ENCODE peak calls at places on chromosome 15, in nine cellular contexts. One of them, this sample, is unnamed. For H3K36me3, the result is how much of the 10 kb centered on the place peaks cover.

GRCh38 chr15:101358895-101359294 is 63.8 kb upstream of the SNRPA1 start:
- DNase-seq in psoas muscle: no peak
- DNase-seq in tibial nerve: no peak
- DNase-seq in fibroblast of lung: peak
- DNase-seq in endothelial cell of umbilical vein: no peak
- DNase-seq in ovary: no peak
- DNase-seq in BE2C: no peak
- DNase-seq in adrenal gland: no peak
- DNase-seq in PC-3: no peak
- DNase-seq in this sample: peak

GRCh38 chr15:62612183-62612733 is 430.3 kb upstream of the TPM1 start:
- DNase-seq in fibroblast of lung: no peak
- DNase-seq in psoas muscle: no peak
- DNase-seq in adrenal gland: no peak
- DNase-seq in PC-3: no peak
- DNase-seq in BE2C: no peak
- DNase-seq in ovary: no peak
- DNase-seq in tibial nerve: no peak
- DNase-seq in endothelial cell of umbilical vein: no peak
- DNase-seq in this sample: no peak

GRCh38 chr15:63372018-63372705 is 9.5 kb downstream of the CA12 start:
- DNase-seq in ovary: no peak
- DNase-seq in BE2C: no peak
- DNase-seq in adrenal gland: no peak
- DNase-seq in PC-3: peak
- DNase-seq in tibial nerve: peak
- DNase-seq in fibroblast of lung: peak
- DNase-seq in endothelial cell of umbilical vein: peak
- DNase-seq in psoas muscle: peak
- DNase-seq in this sample: peak

GRCh38 chr15:32936283-32936918 is 218.6 kb downstream of the GREM1 start:
- DNase-seq in fibroblast of lung: peak
- DNase-seq in PC-3: peak
- DNase-seq in psoas muscle: no peak
- DNase-seq in endothelial cell of umbilical vein: peak
- DNase-seq in adrenal gland: no peak
- DNase-seq in tibial nerve: peak
- DNase-seq in BE2C: no peak
- DNase-seq in ovary: no peak
- DNase-seq in this sample: peak

GRCh38 chr15:98401029-98401428 is 247.3 kb upstream of the IGF1R start:
- DNase-seq in fibroblast of lung: no peak
- DNase-seq in BE2C: no peak
- DNase-seq in tibial nerve: peak
- DNase-seq in adrenal gland: peak
- DNase-seq in ovary: no peak
- DNase-seq in endothelial cell of umbilical vein: no peak
- DNase-seq in PC-3: no peak
- DNase-seq in psoas muscle: peak
- DNase-seq in this sample: no peak

GRCh38 chr15:45657769-45658545 is 23.1 kb downstream of the SQOR start:
- DNase-seq in ovary: no peak
- DNase-seq in BE2C: no peak
- DNase-seq in tibial nerve: no peak
- DNase-seq in adrenal gland: no peak
- DNase-seq in psoas muscle: no peak
- DNase-seq in endothelial cell of umbilical vein: no peak
- DNase-seq in PC-3: no peak
- DNase-seq in fibroblast of lung: no peak
- DNase-seq in this sample: no peak

GRCh38 chr15:101642361-101642760 is 9.8 kb downstream of the TM2D3 start:
- DNase-seq in ovary: no peak
- DNase-seq in BE2C: peak
- DNase-seq in endothelial cell of umbilical vein: peak
- DNase-seq in tibial nerve: no peak
- DNase-seq in adrenal gland: no peak
- DNase-seq in PC-3: no peak
- DNase-seq in fibroblast of lung: no peak
- DNase-seq in psoas muscle: no peak
- DNase-seq in this sample: no peak

GRCh38 chr15:55917881-55918296 is 75.5 kb downstream of the NEDD4 start:
- DNase-seq in tibial nerve: no peak
- DNase-seq in fibroblast of lung: peak
- DNase-seq in endothelial cell of umbilical vein: peak
- DNase-seq in psoas muscle: no peak
- DNase-seq in ovary: no peak
- DNase-seq in PC-3: peak
- DNase-seq in BE2C: peak
- DNase-seq in adrenal gland: peak
- DNase-seq in this sample: peak

DNA sequence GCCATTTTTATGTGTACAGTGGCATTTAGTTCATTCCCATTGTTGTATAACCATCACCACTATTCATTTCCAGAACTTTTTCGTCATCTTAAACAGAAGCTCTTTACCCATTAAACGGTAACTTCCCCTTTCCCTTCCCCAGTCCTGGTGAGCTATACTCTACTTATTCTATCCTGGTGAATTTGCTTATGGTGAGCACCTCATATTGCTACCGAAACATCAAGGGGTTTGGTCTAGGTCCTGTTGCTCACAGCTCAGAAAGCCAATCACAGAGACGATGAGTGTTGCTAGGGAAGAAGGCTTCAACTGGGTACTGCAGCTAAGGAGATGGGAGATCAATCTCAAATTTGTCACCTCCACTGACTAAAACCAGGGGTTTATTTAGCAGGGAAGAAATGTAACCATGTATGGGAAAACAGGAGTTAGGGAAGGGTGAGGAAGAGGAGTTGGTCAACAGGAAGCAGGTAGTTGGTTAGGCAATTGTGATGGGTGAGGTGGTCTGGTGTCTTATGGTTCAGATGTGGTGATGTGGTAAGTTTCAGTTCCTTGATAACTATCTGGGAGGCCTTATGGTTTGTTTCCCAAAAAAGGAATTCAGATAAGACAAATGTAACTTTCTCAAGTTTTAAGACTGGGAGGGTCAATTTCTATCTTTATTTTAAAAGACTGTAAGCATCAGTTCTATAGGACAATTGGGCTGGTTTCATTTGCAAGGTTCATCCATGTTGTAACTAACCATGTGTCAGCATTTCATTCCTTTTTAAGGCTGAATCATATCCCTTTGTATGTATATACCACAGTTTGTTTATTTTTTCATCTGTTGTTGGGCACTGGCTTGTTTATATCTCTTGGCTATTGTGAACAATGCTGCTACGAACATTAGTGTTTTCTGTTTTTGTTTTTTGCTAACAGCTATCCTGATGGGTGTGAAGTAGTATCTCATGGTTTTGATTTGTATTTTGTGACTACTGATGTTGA is 24.3 kb downstream of the ARHGAP11B start:
- DNase-seq in BE2C: no peak
- DNase-seq in ovary: no peak
- DNase-seq in PC-3: no peak
- DNase-seq in psoas muscle: no peak
- DNase-seq in fibroblast of lung: no peak
- DNase-seq in tibial nerve: no peak
- DNase-seq in adrenal gland: no peak
- DNase-seq in endothelial cell of umbilical vein: peak
- DNase-seq in this sample: no peak
- H3K36me3 ChIP-seq in BE2C: under half
- H3K36me3 ChIP-seq in ovary: under half
- H3K36me3 ChIP-seq in PC-3: under half
- H3K36me3 ChIP-seq in psoas muscle: under half
- H3K36me3 ChIP-seq in fibroblast of lung: under half
- H3K36me3 ChIP-seq in tibial nerve: under half
- H3K36me3 ChIP-seq in adrenal gland: under half
- H3K36me3 ChIP-seq in endothelial cell of umbilical vein: under half
- H3K36me3 ChIP-seq in this sample: under half

GRCh38 chr15:66364944-66365343 is 8.5 kb upstream of the TIPIN start:
- DNase-seq in adrenal gland: peak
- DNase-seq in endothelial cell of umbilical vein: no peak
- DNase-seq in psoas muscle: no peak
- DNase-seq in PC-3: no peak
- DNase-seq in BE2C: no peak
- DNase-seq in fibroblast of lung: no peak
- DNase-seq in tibial nerve: no peak
- DNase-seq in ovary: no peak
- DNase-seq in this sample: no peak

GRCh38 chr15:66374179-66374578 is 12.5 kb upstream of the MAP2K1 start:
- DNase-seq in PC-3: no peak
- DNase-seq in fibroblast of lung: no peak
- DNase-seq in endothelial cell of umbilical vein: no peak
- DNase-seq in ovary: no peak
- DNase-seq in psoas muscle: no peak
- DNase-seq in adrenal gland: no peak
- DNase-seq in tibial nerve: no peak
- DNase-seq in BE2C: no peak
- DNase-seq in this sample: no peak

DNA sequence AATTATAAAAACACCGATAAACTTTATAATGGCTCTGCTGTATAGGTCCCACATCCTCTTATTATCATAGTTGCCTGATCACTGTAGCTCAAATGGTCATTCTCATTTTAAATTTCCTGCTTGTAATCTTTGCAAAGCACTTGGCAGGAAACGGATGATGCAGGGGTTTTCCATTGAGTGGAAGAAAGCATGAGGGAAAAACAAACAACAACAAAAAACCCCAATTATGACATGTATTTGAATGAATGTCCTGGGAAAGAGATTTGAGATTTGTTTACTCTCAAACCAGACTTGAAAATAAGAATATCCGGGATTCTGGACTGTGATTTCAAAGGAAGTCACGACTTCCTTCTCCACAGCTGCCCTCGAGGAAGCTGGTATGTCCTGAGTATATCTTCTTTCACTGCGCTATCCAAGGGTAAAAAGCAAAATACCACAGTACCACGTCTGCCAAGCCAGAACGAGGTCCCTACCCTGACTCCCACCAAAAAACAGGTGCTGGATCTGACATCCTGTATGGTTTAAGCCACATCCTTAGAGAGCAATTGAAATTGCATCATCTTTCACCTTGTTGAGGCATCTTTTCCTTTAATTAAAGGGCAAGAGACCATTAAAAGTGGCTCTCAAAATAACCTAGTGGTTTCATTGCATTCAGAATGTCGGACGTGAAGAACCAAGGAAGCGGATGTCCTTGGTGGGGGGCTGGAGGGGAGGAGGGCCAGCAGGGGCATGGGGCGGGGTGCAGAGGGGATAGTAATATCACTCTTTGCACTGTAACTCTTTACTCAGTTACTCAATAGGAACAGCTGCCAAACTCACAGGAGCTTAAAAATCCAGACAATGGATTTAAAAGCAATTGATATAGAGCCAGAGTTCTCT is 13.5 kb upstream of the TIPIN start:
- DNase-seq in BE2C: no peak
- DNase-seq in endothelial cell of umbilical vein: peak
- DNase-seq in ovary: no peak
- DNase-seq in fibroblast of lung: peak
- DNase-seq in tibial nerve: no peak
- DNase-seq in adrenal gland: no peak
- DNase-seq in PC-3: peak
- DNase-seq in psoas muscle: no peak
- DNase-seq in this sample: no peak
- H3K4me3 ChIP-seq in BE2C: no peak
- H3K4me3 ChIP-seq in endothelial cell of umbilical vein: peak
- H3K4me3 ChIP-seq in ovary: peak
- H3K4me3 ChIP-seq in fibroblast of lung: peak
- H3K4me3 ChIP-seq in tibial nerve: no peak
- H3K4me3 ChIP-seq in adrenal gland: peak
- H3K4me3 ChIP-seq in PC-3: peak
- H3K4me3 ChIP-seq in psoas muscle: peak
- H3K4me3 ChIP-seq in this sample: peak

GRCh38 chr15:31782951-31783350 is 247.4 kb upstream of the CHRNA7 start:
- DNase-seq in tibial nerve: no peak
- DNase-seq in endothelial cell of umbilical vein: no peak
- DNase-seq in BE2C: no peak
- DNase-seq in ovary: no peak
- DNase-seq in PC-3: no peak
- DNase-seq in psoas muscle: no peak
- DNase-seq in adrenal gland: no peak
- DNase-seq in fibroblast of lung: no peak
- DNase-seq in this sample: no peak

GRCh38 chr15:31782016-31782783 is 248.1 kb upstream of the CHRNA7 start:
- DNase-seq in tibial nerve: no peak
- DNase-seq in ovary: no peak
- DNase-seq in BE2C: no peak
- DNase-seq in psoas muscle: no peak
- DNase-seq in endothelial cell of umbilical vein: no peak
- DNase-seq in fibroblast of lung: no peak
- DNase-seq in adrenal gland: no peak
- DNase-seq in PC-3: no peak
- DNase-seq in this sample: no peak

GRCh38 chr15:31786360-31786759 is 244.0 kb upstream of the CHRNA7 start:
- DNase-seq in adrenal gland: no peak
- DNase-seq in endothelial cell of umbilical vein: no peak
- DNase-seq in ovary: no peak
- DNase-seq in PC-3: no peak
- DNase-seq in tibial nerve: no peak
- DNase-seq in BE2C: no peak
- DNase-seq in psoas muscle: no peak
- DNase-seq in fibroblast of lung: no peak
- DNase-seq in this sample: no peak

GRCh38 chr15:31776039-31776438 is 254.3 kb upstream of the CHRNA7 start:
- DNase-seq in fibroblast of lung: no peak
- DNase-seq in tibial nerve: no peak
- DNase-seq in adrenal gland: no peak
- DNase-seq in endothelial cell of umbilical vein: no peak
- DNase-seq in psoas muscle: no peak
- DNase-seq in BE2C: no peak
- DNase-seq in PC-3: no peak
- DNase-seq in ovary: no peak
- DNase-seq in this sample: no peak

GRCh38 chr15:31781261-31781660 is 249.1 kb upstream of the CHRNA7 start:
- DNase-seq in endothelial cell of umbilical vein: no peak
- DNase-seq in BE2C: no peak
- DNase-seq in psoas muscle: no peak
- DNase-seq in PC-3: no peak
- DNase-seq in adrenal gland: no peak
- DNase-seq in ovary: no peak
- DNase-seq in tibial nerve: no peak
- DNase-seq in fibroblast of lung: no peak
- DNase-seq in this sample: no peak
- TF ChIP-seq CTCF in endothelial cell of umbilical vein: no peak
- TF ChIP-seq CTCF in BE2C: no peak
- TF ChIP-seq CTCF in psoas muscle: no peak
- TF ChIP-seq CTCF in PC-3: no peak
- TF ChIP-seq CTCF in adrenal gland: no peak
- TF ChIP-seq CTCF in ovary: no peak
- TF ChIP-seq CTCF in tibial nerve: no peak
- TF ChIP-seq CTCF in fibroblast of lung: no peak
- TF ChIP-seq CTCF in this sample: no peak

DNA sequence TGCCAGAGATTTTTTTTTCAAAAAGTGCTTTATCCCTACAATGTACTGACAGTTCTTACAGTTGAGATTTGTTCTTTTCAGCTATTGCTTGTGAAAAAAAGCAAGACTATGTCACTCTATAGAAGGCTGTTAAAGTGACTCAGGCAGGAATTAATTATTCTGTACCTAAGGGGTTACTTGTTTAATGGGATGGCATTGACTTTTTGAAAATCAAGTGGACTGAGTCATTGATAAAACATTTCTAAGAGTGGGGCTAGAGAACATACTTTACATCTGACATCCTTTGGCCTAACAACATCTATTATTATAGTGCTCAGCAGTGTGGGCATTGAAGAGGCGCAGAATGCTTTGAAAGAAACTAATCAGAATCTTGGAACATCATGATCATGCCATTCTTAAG is 34.3 kb downstream of the INTS14 start:
- DNase-seq in tibial nerve: no peak
- DNase-seq in psoas muscle: no peak
- DNase-seq in BE2C: no peak
- DNase-seq in fibroblast of lung: peak
- DNase-seq in ovary: no peak
- DNase-seq in PC-3: peak
- DNase-seq in adrenal gland: no peak
- DNase-seq in endothelial cell of umbilical vein: peak
- DNase-seq in this sample: peak
- H3K36me3 ChIP-seq in tibial nerve: half or more
- H3K36me3 ChIP-seq in psoas muscle: under half
- H3K36me3 ChIP-seq in BE2C: half or more
- H3K36me3 ChIP-seq in fibroblast of lung: under half
- H3K36me3 ChIP-seq in ovary: under half
- H3K36me3 ChIP-seq in PC-3: under half
- H3K36me3 ChIP-seq in adrenal gland: under half
- H3K36me3 ChIP-seq in endothelial cell of umbilical vein: under half
- H3K36me3 ChIP-seq in this sample: under half